ENCODE peak calls at places on chromosome 16, in six cellular contexts. L, M, R, F, Z and W are unnamed samples.

GRCh38 chr16:14309001-14309886 is 238.1 kb downstream of the MRTFB start:
- DNase-seq in L (no peak), M (no peak), F (peak; percentile 81), Z (no peak), R (no peak), W (peak; percentile 87)

GRCh38 chr16:19167710-19168172 is 299 bp upstream of the SYT17 start:
- DNase-seq in F (peak; percentile 39), M (peak; percentile 73), L (peak; percentile 97), Z (peak; percentile 83), R (peak; percentile 71), W (no peak)

GRCh38 chr16:65938083-65938482 is 428.4 kb upstream of the CDH5 start:
- DNase-seq in Z (no peak), M (no peak), R (no peak), L (no peak), F (no peak), W (no peak)

GRCh38 chr16:2761886-2762583 is 9.6 kb downstream of the SRRM2 start:
- DNase-seq in L (no peak), M (no peak), Z (no peak), R (no peak), F (no peak), W (no peak)

GRCh38 chr16:1863681-1864460 is 8.1 kb downstream of the MEIOB start:
- DNase-seq in L (no peak), Z (no peak), M (no peak), F (no peak), R (no peak), W (no peak)

GRCh38 chr16:68512742-68513141 is 26.3 kb upstream of the ZFP90 start:
- DNase-seq in Z (no peak), R (no peak), L (no peak), F (no peak), M (no peak), W (no peak)

GRCh38 chr16:62363451-62363850 is 327.2 kb upstream of the CDH8 start:
- DNase-seq in Z (no peak), M (no peak), F (no peak), R (no peak), L (no peak), W (no peak)

GRCh38 chr16:19410435-19411153 is 7.1 kb upstream of the TMC5 start:
- DNase-seq in L (peak; percentile 92), Z (peak; percentile 77), F (no peak), R (peak; percentile 26), M (no peak), W (no peak)

GRCh38 chr16:30565526-30565925 is 6.0 kb downstream of the ZNF688 start:
- DNase-seq in M (no peak), R (no peak), Z (no peak), L (no peak), F (no peak), W (no peak)

GRCh38 chr16:5215911-5216310 is 118.3 kb upstream of the EEF2KMT start:
- DNase-seq in F (no peak), L (no peak), M (no peak), Z (peak; percentile 13), R (no peak), W (no peak)

GRCh38 chr16:67481561-67482259 is 753 bp upstream of the ATP6V0D1 start:
- DNase-seq in F (no peak), M (no peak), R (peak; percentile 60), Z (peak; percentile 70), L (no peak), W (no peak)

GRCh38 chr16:30372725-30373124 is 1.9 kb upstream of the MYL11 start:
- DNase-seq in M (no peak), L (no peak), F (no peak), Z (no peak), R (no peak), W (no peak)

GRCh38 chr16:20879175-20880053 is 20.7 kb downstream of the DCUN1D3 start:
- DNase-seq in M (no peak), Z (no peak), F (peak; percentile 61), L (no peak), R (no peak), W (peak; percentile 62)

GRCh38 chr16:11539635-11540034 is 47.1 kb downstream of the LITAF start:
- DNase-seq in F (peak; percentile 25), R (no peak), Z (no peak), L (no peak), M (no peak), W (peak; percentile 43)

GRCh38 chr16:69793521-69793920 is 31.4 kb downstream of the WWP2 start:
- DNase-seq in R (no peak), F (no peak), L (no peak), M (no peak), Z (no peak), W (no peak)

GRCh38 chr16:64629622-64630021 is 492.2 kb downstream of the CDH11 start:
- DNase-seq in Z (no peak), L (no peak), M (no peak), R (no peak), F (no peak), W (peak; percentile 57)

GRCh38 chr16:51592013-51592501 is 441.0 kb upstream of the SALL1 start:
- DNase-seq in F (no peak), L (no peak), R (no peak), Z (no peak), M (no peak), W (no peak)

GRCh38 chr16:57564571-57565270 is 22.3 kb downstream of the ADGRG5 start:
- DNase-seq in F (peak; percentile 10), Z (no peak), R (no peak), M (no peak), L (no peak), W (peak; percentile 29)

GRCh38 chr16:48194828-48195566 is 39.2 kb upstream of the ABCC12 start:
- DNase-seq in R (no peak), Z (no peak), F (peak; percentile 90), M (peak; percentile 20), L (no peak), W (peak; percentile 97)

GRCh38 chr16:68360547-68360946 is 49.7 kb downstream of the PRMT7 start:
- DNase-seq in R (no peak), M (no peak), F (no peak), L (no peak), Z (no peak), W (no peak)

DNA sequence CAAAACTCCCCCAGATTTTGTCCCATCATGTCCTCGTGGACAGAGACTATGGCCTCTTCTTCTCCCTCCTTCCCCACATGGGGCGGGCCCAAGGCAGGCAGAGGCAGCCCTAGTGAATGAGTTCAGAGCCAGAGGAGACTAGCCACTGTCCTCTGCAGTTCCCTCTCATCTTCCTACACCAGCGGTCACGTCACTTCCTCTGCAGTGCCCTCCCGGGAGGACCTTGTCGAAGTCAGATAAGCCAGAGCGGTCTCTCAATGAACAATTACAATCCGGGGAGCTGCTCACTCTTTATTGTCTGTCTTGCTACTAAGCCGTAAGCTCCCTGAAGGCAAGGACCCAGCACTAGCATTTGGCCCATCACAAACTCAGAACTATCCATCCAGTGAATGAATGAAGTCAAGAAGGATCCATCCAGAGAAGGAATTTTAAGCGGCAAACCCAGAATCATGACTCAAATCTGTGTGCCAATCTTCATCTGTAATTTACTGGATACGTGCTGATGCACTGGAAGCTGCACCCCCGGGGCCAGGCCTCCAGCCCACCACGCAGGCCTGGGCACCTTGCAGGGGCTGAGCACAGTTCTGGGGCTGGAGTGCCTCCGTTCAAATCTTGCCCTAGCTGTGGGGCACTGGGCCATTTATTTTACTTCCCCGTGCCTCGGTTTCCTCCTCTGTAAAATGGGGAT is 18.1 kb downstream of the ZNF423 start:
- DNase-seq in M (no peak), F (no peak), L (no peak), Z (no peak), R (no peak), W (no peak)
- H3K27ac ChIP-seq in M (no peak overlapping the region), F (no peak overlapping the region), L (peak overlapping the region; percentile 67), Z (peak overlapping the region; percentile 78), R (peak overlapping the region; percentile 82), W (no peak overlapping the region)

DNA sequence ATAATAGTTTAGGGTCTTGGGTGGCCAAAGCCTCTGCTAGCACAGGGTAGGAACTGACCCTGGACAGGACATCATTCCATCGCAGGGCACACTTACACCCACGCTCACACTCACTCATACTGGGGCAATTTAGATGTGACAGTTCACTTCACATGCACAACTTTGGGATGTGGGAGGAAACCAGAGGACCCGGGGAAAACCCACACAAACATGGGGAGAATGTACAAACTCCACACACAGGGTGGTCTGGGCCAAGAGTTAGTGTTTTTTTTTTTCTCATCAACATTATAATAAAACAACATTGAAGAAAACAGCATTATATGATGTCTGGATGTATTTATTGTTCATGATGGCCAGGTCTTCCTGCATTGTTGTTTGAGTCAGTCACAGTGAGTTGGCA is 93.6 kb downstream of the CDH13 start:
- DNase-seq in R (no peak), Z (no peak), F (no peak), L (no peak), M (no peak), W (no peak)
- H3K4me1 ChIP-seq in R (peaks cover 14% of the 10 kb centered on the region), Z (peaks cover 4% of the 10 kb centered on the region), F (no peaks in the 10 kb centered on the region), L (no peaks in the 10 kb centered on the region), M (peaks cover 12% of the 10 kb centered on the region), W (no peaks in the 10 kb centered on the region)

GRCh38 chr16:27492588-27492979 is 57.1 kb downstream of the GTF3C1 start:
- DNase-seq in L (no peak), Z (no peak), F (no peak), R (no peak), M (no peak), W (no peak)
- H3K27ac ChIP-seq in L (peak overlapping the region; percentile 68), Z (no peak overlapping the region), F (no peak overlapping the region), R (peak overlapping the region; percentile 26), M (no peak overlapping the region), W (no peak overlapping the region)

DNA sequence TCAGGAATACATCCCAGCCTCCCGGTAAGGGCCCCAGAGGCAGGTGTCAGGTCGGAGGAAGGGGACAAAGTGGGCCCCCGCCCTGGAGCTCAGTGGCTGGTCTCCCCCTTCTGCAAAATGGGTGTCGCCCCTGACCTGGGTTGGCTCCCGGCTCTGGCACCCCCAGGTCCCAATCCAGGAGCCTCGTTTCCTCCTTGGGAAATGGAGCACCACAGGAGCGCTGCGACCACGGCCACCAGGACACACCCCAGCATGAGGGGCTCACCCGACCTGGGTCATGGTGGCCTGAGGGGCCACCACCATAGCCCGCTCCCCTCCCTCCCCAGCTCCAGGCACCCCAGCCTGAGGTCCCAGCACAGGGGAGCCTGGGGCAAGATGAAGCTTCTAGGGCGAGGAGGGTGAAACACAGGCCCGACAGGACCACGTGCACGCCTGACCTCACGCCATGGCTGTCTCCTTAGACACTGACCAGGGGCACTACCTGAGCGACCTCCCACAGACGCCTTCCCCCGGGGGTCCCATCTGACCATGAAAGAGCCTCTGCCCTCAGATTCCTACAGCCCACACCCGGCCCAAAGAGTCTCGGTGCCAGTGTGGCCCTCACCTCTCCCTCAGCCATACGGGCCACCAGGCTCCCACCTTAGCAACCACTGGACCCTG is 11.8 kb downstream of the BCAR1 start:
- DNase-seq in L (no peak), Z (no peak), M (peak; percentile 65), F (no peak), R (no peak), W (no peak)
- H3K4me1 ChIP-seq in L (peaks cover 35% of the 10 kb centered on the region), Z (peaks cover 33% of the 10 kb centered on the region), M (peaks cover 80% of the 10 kb centered on the region), F (peaks cover 62% of the 10 kb centered on the region), R (peaks cover 82% of the 10 kb centered on the region), W (peaks cover 12% of the 10 kb centered on the region)

GRCh38 chr16:84819644-84820304 is at the start of gene CRISPLD2:
- DNase-seq in R (peak; percentile 96), Z (peak; percentile 90), F (peak; percentile 72), M (peak; percentile 97), L (peak; percentile 99), W (peak; percentile 16)

GRCh38 chr16:84821728-84822676 is 2.2 kb downstream of the CRISPLD2 start:
- DNase-seq in Z (no peak), F (peak; percentile 43), L (no peak), R (peak; percentile 61), M (no peak), W (no peak)

GRCh38 chr16:84820771-84821170 is 986 bp downstream of the CRISPLD2 start:
- DNase-seq in R (peak; percentile 24), M (no peak), Z (no peak), F (no peak), L (no peak), W (no peak)

GRCh38 chr16:84820305-84820684 is 510 bp downstream of the CRISPLD2 start:
- DNase-seq in F (no peak), R (no peak), L (no peak), M (no peak), Z (no peak), W (no peak)

GRCh38 chr16:84821179-84821578 is 1.4 kb downstream of the CRISPLD2 start:
- DNase-seq in Z (no peak), R (no peak), L (no peak), F (no peak), M (no peak), W (no peak)
- H3K27ac ChIP-seq in Z (peak overlapping the region; percentile 90), R (peak overlapping the region; percentile 43), L (peak overlapping the region; percentile 86), F (no peak overlapping the region), M (peak overlapping the region; percentile 42), W (no peak overlapping the region)